ENCODE peak calls at places on chromosomes 11 and 22, in six cellular contexts. I is prostate gland, Y is right lobe of liver, J is A549, P is HCT116, F is Peyer's patch. L is an unnamed sample. For H3K4me1, the result is how much of the 10 kb centered on the place peaks cover.

GRCh38 chr11:36750349-36750748 is 152.3 kb upstream of the RAG2 start:
- DNase-seq in I (no peak), Y (no peak), J (no peak), P (no peak), F (no peak), L (no peak)

GRCh38 chr22:36386351-36386899 is 1.3 kb downstream of the MYH9 start:
- DNase-seq in I (peak), Y (peak), J (no peak), P (no peak), F (peak), L (no peak)

GRCh38 chr22:42688241-42688913 is 32.3 kb downstream of the A4GALT start:
- DNase-seq in I (peak), Y (peak), J (peak), P (no peak), F (peak), L (no peak)

GRCh38 chr22:44127353-44127752 is 53.4 kb upstream of the PARVG start:
- DNase-seq in I (no peak), Y (no peak), J (no peak), P (no peak), F (no peak), L (no peak)

GRCh38 chr22:38397189-38398097 is 57.6 kb downstream of the KCNJ4 start:
- DNase-seq in I (no peak), Y (no peak), J (no peak), P (no peak), F (peak), L (no peak)

GRCh38 chr22:30868663-30869385 is 99.8 kb downstream of the MORC2 start:
- DNase-seq in I (no peak), Y (peak), J (no peak), P (no peak), F (no peak), L (no peak)

GRCh38 chr11:22787565-22788162 is 41.9 kb downstream of the SVIP start:
- DNase-seq in I (peak), Y (no peak), J (peak), P (peak), F (peak), L (no peak)

GRCh38 chr22:21712751-21713427 is 22.7 kb downstream of the YPEL1 start:
- DNase-seq in I (peak), Y (peak), J (peak), P (peak), F (peak), L (no peak)

GRCh38 chr11:130008326-130008725 is 5.7 kb upstream of the PRDM10 start:
- DNase-seq in I (no peak), Y (no peak), J (no peak), P (no peak), F (no peak), L (no peak)

GRCh38 chr22:22407061-22407460 is 101.5 kb downstream of the ZNF280B start:
- DNase-seq in I (no peak), Y (no peak), J (no peak), P (no peak), F (no peak), L (no peak)

GRCh38 chr11:16786131-16786530 is 47.7 kb downstream of the C11orf58 start:
- DNase-seq in I (no peak), Y (peak), J (no peak), P (no peak), F (no peak), L (no peak)

GRCh38 chr11:124896071-124896750 is 1.5 kb downstream of the ROBO4 start:
- DNase-seq in I (no peak), Y (no peak), J (no peak), P (no peak), F (no peak), L (no peak)

DNA sequence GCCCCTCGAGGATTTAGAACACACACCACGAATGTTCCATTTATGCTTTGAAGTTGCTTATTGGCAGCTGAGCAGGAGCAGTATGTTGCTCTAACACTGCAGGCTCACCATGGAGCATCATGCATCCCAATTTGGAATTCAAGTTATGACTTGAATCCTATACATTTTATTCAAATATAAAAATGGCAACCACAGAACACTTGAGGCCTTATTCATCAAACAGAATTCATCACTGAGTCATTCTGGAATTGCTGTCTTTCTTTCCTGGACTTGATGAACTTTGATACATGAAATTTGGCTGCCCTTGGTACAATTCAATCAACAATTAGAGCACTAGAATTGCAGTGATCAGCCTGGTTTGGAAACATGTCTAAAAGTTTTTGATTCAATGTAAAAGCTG is 24.5 kb upstream of the BLID start:
- DNase-seq in I (no peak), Y (no peak), J (no peak), P (no peak), F (no peak), L (no peak)
- H3K4me3 ChIP-seq in I (no peak), Y (no peak), J (no peak), P (no peak), F (no peak), L (no peak)

DNA sequence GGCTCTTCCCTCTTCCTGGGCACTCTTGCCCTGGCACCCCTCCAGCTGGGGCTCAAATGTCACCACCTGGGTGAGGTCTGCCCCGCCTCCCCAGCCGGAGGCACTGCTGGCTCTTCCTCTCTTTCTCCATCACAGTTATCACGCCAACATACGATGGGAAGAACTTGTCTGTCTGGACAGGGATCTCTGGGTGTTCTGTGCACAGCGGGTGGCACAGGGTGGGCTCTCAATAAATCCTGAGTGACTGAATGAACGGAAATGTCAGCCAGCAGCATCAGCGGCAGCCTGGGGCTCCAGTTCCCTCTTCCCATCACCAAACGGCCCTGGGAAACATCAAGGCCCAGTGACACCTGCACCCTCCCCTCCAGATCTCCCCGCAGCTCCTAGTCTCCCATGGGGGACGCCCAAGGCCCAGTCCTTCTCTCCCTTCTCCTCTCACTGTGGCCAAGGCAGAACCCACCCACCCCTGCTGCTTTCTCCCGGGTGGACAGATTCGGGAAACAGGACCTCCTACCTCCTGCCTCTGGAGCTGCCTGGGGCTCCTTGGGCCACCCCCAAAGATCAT is 440 bp upstream of the SLC25A45 start:
- DNase-seq in I (no peak), Y (peak), J (peak), P (no peak), F (no peak), L (no peak)
- TF ChIP-seq POLR2A in I (no peak), Y (peak), J (no peak), P (no peak), F (no peak), L (peak)

GRCh38 chr22:18023509-18024275 is 669 bp downstream of the MICAL3 start:
- DNase-seq in I (peak), Y (peak), J (peak), P (peak), F (no peak), L (no peak)

GRCh38 chr22:18024956-18025720 is 777 bp upstream of the MICAL3 start:
- DNase-seq in I (no peak), Y (no peak), J (no peak), P (no peak), F (no peak), L (no peak)

GRCh38 chr22:18022851-18023250 is 1.5 kb downstream of the MICAL3 start:
- DNase-seq in I (no peak), Y (no peak), J (no peak), P (no peak), F (no peak), L (no peak)

GRCh38 chr22:18024276-18024939 is at the start of gene MICAL3:
- DNase-seq in I (peak), Y (peak), J (peak), P (peak), F (peak), L (no peak)

DNA sequence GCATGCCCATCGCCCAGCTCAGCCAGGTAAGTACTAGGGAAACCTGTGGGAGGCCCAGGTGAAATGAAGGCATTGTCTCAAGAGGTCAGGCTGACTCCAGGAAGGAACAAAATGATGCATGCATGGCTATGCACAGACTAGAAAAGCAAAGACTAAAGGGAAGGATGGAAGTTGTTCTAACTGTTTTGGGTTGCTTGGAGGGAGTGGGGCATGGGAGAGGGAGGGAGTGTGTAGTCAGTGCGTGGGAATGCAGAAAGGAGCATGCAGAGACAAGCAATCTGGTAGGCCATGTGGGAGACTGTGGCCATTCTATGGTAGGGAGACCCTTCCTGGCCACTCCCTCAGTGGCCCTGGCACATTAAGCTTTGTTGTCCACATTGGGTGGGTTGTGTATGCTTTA is 2.9 kb downstream of the MICAL3 start:
- DNase-seq in I (no peak), Y (no peak), J (no peak), P (no peak), F (no peak), L (no peak)
- H3K4me1 ChIP-seq in I (under half), Y (under half), J (under half), P (under half), F (under half), L (under half)

GRCh38 chr11:114134870-114135269 is 75.4 kb downstream of the ZBTB16 start:
- DNase-seq in I (no peak), Y (no peak), J (no peak), P (no peak), F (no peak), L (no peak)
- H3K4me3 ChIP-seq in I (no peak), Y (no peak), J (no peak), P (no peak), F (no peak), L (no peak)

DNA sequence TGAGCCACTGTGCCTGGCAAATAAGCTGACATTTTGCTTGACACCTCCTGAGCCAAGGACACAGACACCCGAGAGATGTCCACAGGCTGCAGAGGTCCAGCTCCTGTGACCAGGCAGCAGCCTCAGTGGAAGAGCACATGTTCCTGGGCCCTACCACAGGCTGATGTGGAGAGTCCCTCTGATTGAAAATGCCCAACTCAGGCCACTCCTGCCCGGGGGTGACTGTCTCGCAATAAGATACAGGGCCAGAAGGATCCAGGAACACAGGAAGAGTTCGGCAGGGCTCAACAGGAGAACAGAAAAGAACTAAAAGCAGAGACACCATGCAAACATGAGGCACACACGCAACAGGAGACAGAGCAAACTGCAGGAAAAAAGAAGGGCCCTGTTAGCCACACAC is 28.4 kb upstream of the MALAT1 start:
- DNase-seq in I (no peak), Y (no peak), J (no peak), P (no peak), F (no peak), L (no peak)
- TF ChIP-seq POLR2A in I (no peak), Y (no peak), J (no peak), P (no peak), F (no peak), L (no peak)